ENCODE peak calls at places on chromosomes 13 and 19, in four cellular contexts. One of them, this sample, is unnamed.

GRCh38 chr13:93559718-93560117 is 333.1 kb downstream of the GPC6 start:
- DNase-seq in spleen: no peak
- DNase-seq in activated T-helper 1 cell treated with anti-CD3 and anti-CD28 coated beads, Interleukin-2, amount 50 U/mL, for 16 hours: no peak
- DNase-seq in effector CD4-positive, alpha-beta T cell: no peak
- DNase-seq in this sample: no peak

GRCh38 chr13:25911020-25911419 is 140.8 kb downstream of the SHISA2 start:
- DNase-seq in spleen: no peak
- DNase-seq in activated T-helper 1 cell treated with anti-CD3 and anti-CD28 coated beads, Interleukin-2, amount 50 U/mL, for 16 hours: no peak
- DNase-seq in effector CD4-positive, alpha-beta T cell: no peak
- DNase-seq in this sample: no peak

GRCh38 chr19:38250821-38251563 is 5.2 kb downstream of the PPP1R14A start:
- DNase-seq in spleen: peak
- DNase-seq in activated T-helper 1 cell treated with anti-CD3 and anti-CD28 coated beads, Interleukin-2, amount 50 U/mL, for 16 hours: no peak
- DNase-seq in effector CD4-positive, alpha-beta T cell: no peak
- DNase-seq in this sample: no peak

GRCh38 chr19:43691755-43692154 is 21.8 kb upstream of the PLAUR start:
- DNase-seq in spleen: no peak
- DNase-seq in activated T-helper 1 cell treated with anti-CD3 and anti-CD28 coated beads, Interleukin-2, amount 50 U/mL, for 16 hours: no peak
- DNase-seq in effector CD4-positive, alpha-beta T cell: no peak
- DNase-seq in this sample: no peak

GRCh38 chr19:13115936-13116281 is 631 bp downstream of the TRMT1 start:
- DNase-seq in spleen: no peak
- DNase-seq in activated T-helper 1 cell treated with anti-CD3 and anti-CD28 coated beads, Interleukin-2, amount 50 U/mL, for 16 hours: no peak
- DNase-seq in effector CD4-positive, alpha-beta T cell: no peak
- DNase-seq in this sample: no peak

GRCh38 chr13:98048263-98048662 is 94.6 kb upstream of the FARP1 start:
- DNase-seq in spleen: no peak
- DNase-seq in activated T-helper 1 cell treated with anti-CD3 and anti-CD28 coated beads, Interleukin-2, amount 50 U/mL, for 16 hours: no peak
- DNase-seq in effector CD4-positive, alpha-beta T cell: no peak
- DNase-seq in this sample: no peak

GRCh38 chr19:4773047-4773640 is 18.4 kb upstream of the FEM1A start:
- DNase-seq in spleen: no peak
- DNase-seq in activated T-helper 1 cell treated with anti-CD3 and anti-CD28 coated beads, Interleukin-2, amount 50 U/mL, for 16 hours: no peak
- DNase-seq in effector CD4-positive, alpha-beta T cell: no peak
- DNase-seq in this sample: no peak

GRCh38 chr19:7860902-7861618 is 13.1 kb downstream of the PRR36 start:
- DNase-seq in spleen: no peak
- DNase-seq in activated T-helper 1 cell treated with anti-CD3 and anti-CD28 coated beads, Interleukin-2, amount 50 U/mL, for 16 hours: no peak
- DNase-seq in effector CD4-positive, alpha-beta T cell: no peak
- DNase-seq in this sample: no peak

GRCh38 chr13:26950546-26950945 is 190.0 kb upstream of the GPR12 start:
- DNase-seq in spleen: no peak
- DNase-seq in activated T-helper 1 cell treated with anti-CD3 and anti-CD28 coated beads, Interleukin-2, amount 50 U/mL, for 16 hours: no peak
- DNase-seq in effector CD4-positive, alpha-beta T cell: no peak
- DNase-seq in this sample: no peak

GRCh38 chr19:12833418-12833746 is 997 bp downstream of the RTBDN start:
- DNase-seq in spleen: no peak
- DNase-seq in activated T-helper 1 cell treated with anti-CD3 and anti-CD28 coated beads, Interleukin-2, amount 50 U/mL, for 16 hours: no peak
- DNase-seq in effector CD4-positive, alpha-beta T cell: no peak
- DNase-seq in this sample: no peak

GRCh38 chr19:32864318-32865007 is 5.1 kb downstream of the SLC7A9 start:
- DNase-seq in spleen: peak
- DNase-seq in activated T-helper 1 cell treated with anti-CD3 and anti-CD28 coated beads, Interleukin-2, amount 50 U/mL, for 16 hours: no peak
- DNase-seq in effector CD4-positive, alpha-beta T cell: no peak
- DNase-seq in this sample: no peak

GRCh38 chr13:108915095-108915633 is 285.8 kb downstream of the MYO16 start:
- DNase-seq in spleen: no peak
- DNase-seq in activated T-helper 1 cell treated with anti-CD3 and anti-CD28 coated beads, Interleukin-2, amount 50 U/mL, for 16 hours: no peak
- DNase-seq in effector CD4-positive, alpha-beta T cell: no peak
- DNase-seq in this sample: no peak

GRCh38 chr19:48873476-48874308 is 1.5 kb downstream of the PPP1R15A start:
- DNase-seq in spleen: no peak
- DNase-seq in activated T-helper 1 cell treated with anti-CD3 and anti-CD28 coated beads, Interleukin-2, amount 50 U/mL, for 16 hours: no peak
- DNase-seq in effector CD4-positive, alpha-beta T cell: no peak
- DNase-seq in this sample: no peak

GRCh38 chr19:29771708-29772415 is 39.9 kb upstream of the CCNE1 start:
- DNase-seq in spleen: no peak
- DNase-seq in activated T-helper 1 cell treated with anti-CD3 and anti-CD28 coated beads, Interleukin-2, amount 50 U/mL, for 16 hours: no peak
- DNase-seq in effector CD4-positive, alpha-beta T cell: peak
- DNase-seq in this sample: no peak

GRCh38 chr19:10043286-10043927 is 30.1 kb downstream of the RDH8 start:
- DNase-seq in spleen: no peak
- DNase-seq in activated T-helper 1 cell treated with anti-CD3 and anti-CD28 coated beads, Interleukin-2, amount 50 U/mL, for 16 hours: no peak
- DNase-seq in effector CD4-positive, alpha-beta T cell: no peak
- DNase-seq in this sample: no peak

GRCh38 chr19:4449022-4449825 is 8.4 kb downstream of the UBXN6 start:
- DNase-seq in spleen: no peak
- DNase-seq in activated T-helper 1 cell treated with anti-CD3 and anti-CD28 coated beads, Interleukin-2, amount 50 U/mL, for 16 hours: no peak
- DNase-seq in effector CD4-positive, alpha-beta T cell: no peak
- DNase-seq in this sample: no peak

GRCh38 chr19:6023085-6023682 is 45.2 kb upstream of the RANBP3 start:
- DNase-seq in spleen: peak
- DNase-seq in activated T-helper 1 cell treated with anti-CD3 and anti-CD28 coated beads, Interleukin-2, amount 50 U/mL, for 16 hours: no peak
- DNase-seq in effector CD4-positive, alpha-beta T cell: no peak
- DNase-seq in this sample: no peak

GRCh38 chr13:73248711-73249580 is 190.1 kb downstream of the KLF5 start:
- DNase-seq in spleen: no peak
- DNase-seq in activated T-helper 1 cell treated with anti-CD3 and anti-CD28 coated beads, Interleukin-2, amount 50 U/mL, for 16 hours: no peak
- DNase-seq in effector CD4-positive, alpha-beta T cell: no peak
- DNase-seq in this sample: no peak

GRCh38 chr13:66665991-66666390 is 564.1 kb downstream of the PCDH9 start:
- DNase-seq in spleen: no peak
- DNase-seq in activated T-helper 1 cell treated with anti-CD3 and anti-CD28 coated beads, Interleukin-2, amount 50 U/mL, for 16 hours: no peak
- DNase-seq in effector CD4-positive, alpha-beta T cell: no peak
- DNase-seq in this sample: no peak

GRCh38 chr13:77774181-77774580 is 76.7 kb downstream of the SLAIN1 start:
- DNase-seq in spleen: no peak
- DNase-seq in activated T-helper 1 cell treated with anti-CD3 and anti-CD28 coated beads, Interleukin-2, amount 50 U/mL, for 16 hours: no peak
- DNase-seq in effector CD4-positive, alpha-beta T cell: no peak
- DNase-seq in this sample: no peak

GRCh38 chr19:48661746-48662145 is 11.1 kb downstream of the NTN5 start:
- DNase-seq in spleen: no peak
- DNase-seq in activated T-helper 1 cell treated with anti-CD3 and anti-CD28 coated beads, Interleukin-2, amount 50 U/mL, for 16 hours: no peak
- DNase-seq in effector CD4-positive, alpha-beta T cell: no peak
- DNase-seq in this sample: no peak

GRCh38 chr19:35813043-35813890 is 622 bp upstream of the PRODH2 start:
- DNase-seq in spleen: no peak
- DNase-seq in activated T-helper 1 cell treated with anti-CD3 and anti-CD28 coated beads, Interleukin-2, amount 50 U/mL, for 16 hours: no peak
- DNase-seq in effector CD4-positive, alpha-beta T cell: no peak
- DNase-seq in this sample: no peak

GRCh38 chr19:16628984-16629691 is 1.1 kb upstream of the MED26 start:
- DNase-seq in spleen: no peak
- DNase-seq in activated T-helper 1 cell treated with anti-CD3 and anti-CD28 coated beads, Interleukin-2, amount 50 U/mL, for 16 hours: no peak
- DNase-seq in effector CD4-positive, alpha-beta T cell: no peak
- DNase-seq in this sample: no peak

GRCh38 chr13:97369269-97369893 is 64.6 kb upstream of the RAP2A start:
- DNase-seq in spleen: no peak
- DNase-seq in activated T-helper 1 cell treated with anti-CD3 and anti-CD28 coated beads, Interleukin-2, amount 50 U/mL, for 16 hours: no peak
- DNase-seq in effector CD4-positive, alpha-beta T cell: no peak
- DNase-seq in this sample: no peak

GRCh38 chr13:101755228-101755887 is 302.9 kb downstream of the ITGBL1 start:
- DNase-seq in spleen: no peak
- DNase-seq in activated T-helper 1 cell treated with anti-CD3 and anti-CD28 coated beads, Interleukin-2, amount 50 U/mL, for 16 hours: no peak
- DNase-seq in effector CD4-positive, alpha-beta T cell: no peak
- DNase-seq in this sample: no peak

GRCh38 chr19:8684001-8684902 is 14.3 kb downstream of the ACTL9 start:
- DNase-seq in spleen: no peak
- DNase-seq in activated T-helper 1 cell treated with anti-CD3 and anti-CD28 coated beads, Interleukin-2, amount 50 U/mL, for 16 hours: no peak
- DNase-seq in effector CD4-positive, alpha-beta T cell: no peak
- DNase-seq in this sample: no peak

GRCh38 chr13:91805605-91806004 is 407.2 kb downstream of the GPC5 start:
- DNase-seq in spleen: no peak
- DNase-seq in activated T-helper 1 cell treated with anti-CD3 and anti-CD28 coated beads, Interleukin-2, amount 50 U/mL, for 16 hours: no peak
- DNase-seq in effector CD4-positive, alpha-beta T cell: no peak
- DNase-seq in this sample: no peak

GRCh38 chr13:75645141-75645540 is 9.0 kb downstream of the LMO7 start:
- DNase-seq in spleen: no peak
- DNase-seq in activated T-helper 1 cell treated with anti-CD3 and anti-CD28 coated beads, Interleukin-2, amount 50 U/mL, for 16 hours: no peak
- DNase-seq in effector CD4-positive, alpha-beta T cell: no peak
- DNase-seq in this sample: no peak

GRCh38 chr13:41059466-41059865 is 1.8 kb upstream of the WBP4 start:
- DNase-seq in spleen: no peak
- DNase-seq in activated T-helper 1 cell treated with anti-CD3 and anti-CD28 coated beads, Interleukin-2, amount 50 U/mL, for 16 hours: no peak
- DNase-seq in effector CD4-positive, alpha-beta T cell: no peak
- DNase-seq in this sample: no peak

GRCh38 chr19:41484822-41485221 is 41.9 kb downstream of the ERICH4 start:
- DNase-seq in spleen: no peak
- DNase-seq in activated T-helper 1 cell treated with anti-CD3 and anti-CD28 coated beads, Interleukin-2, amount 50 U/mL, for 16 hours: no peak
- DNase-seq in effector CD4-positive, alpha-beta T cell: no peak
- DNase-seq in this sample: no peak

GRCh38 chr19:13231663-13232062 is 81.5 kb downstream of the IER2 start:
- DNase-seq in spleen: no peak
- DNase-seq in activated T-helper 1 cell treated with anti-CD3 and anti-CD28 coated beads, Interleukin-2, amount 50 U/mL, for 16 hours: no peak
- DNase-seq in effector CD4-positive, alpha-beta T cell: no peak
- DNase-seq in this sample: no peak